ENCODE peak calls at places on chromosomes 1 and 21, in eight cellular contexts. Z, B, I, Q, G, L, W and M are unnamed samples.

GRCh38 chr1:215543191-215543606 is 23.9 kb upstream of the KCTD3 start:
- DNase-seq in Z (peak), B (no peak), I (peak), Q (no peak), G (no peak), L (no peak), W (peak), M (no peak)

GRCh38 chr1:71228236-71228635 is 147.4 kb upstream of the ZRANB2 start:
- DNase-seq in Z (no peak), B (no peak), I (no peak), Q (no peak), G (no peak), L (no peak), W (no peak), M (no peak)

GRCh38 chr1:21312407-21312992 is 22.2 kb upstream of the ECE1 start:
- DNase-seq in Z (no peak), B (no peak), I (no peak), Q (no peak), G (no peak), L (no peak), W (no peak), M (no peak)

GRCh38 chr1:225445644-225446297 is 17.9 kb upstream of the LBR start:
- DNase-seq in Z (no peak), B (no peak), I (no peak), Q (peak), G (no peak), L (no peak), W (peak), M (peak)

GRCh38 chr1:44405804-44406743 is 1.0 kb downstream of the RNF220 start:
- DNase-seq in Z (no peak), B (peak), I (no peak), Q (no peak), G (no peak), L (no peak), W (no peak), M (no peak)

GRCh38 chr1:10903826-10904225 is 107.4 kb upstream of the CASZ1 start:
- DNase-seq in Z (no peak), B (no peak), I (no peak), Q (peak), G (no peak), L (no peak), W (no peak), M (no peak)

GRCh38 chr1:56836359-56836758 is 17.2 kb upstream of the FYB2 start:
- DNase-seq in Z (no peak), B (no peak), I (no peak), Q (no peak), G (no peak), L (no peak), W (no peak), M (no peak)

GRCh38 chr21:45979651-45980050 is 1.9 kb upstream of the COL6A1 start:
- DNase-seq in Z (no peak), B (no peak), I (no peak), Q (peak), G (no peak), L (no peak), W (no peak), M (no peak)

GRCh38 chr1:219373616-219373935 is 199.9 kb downstream of the LYPLAL1 start:
- DNase-seq in Z (no peak), B (no peak), I (no peak), Q (no peak), G (no peak), L (no peak), W (no peak), M (no peak)

GRCh38 chr1:19312782-19313635 is 883 bp downstream of the SLC66A1 start:
- DNase-seq in Z (no peak), B (no peak), I (no peak), Q (no peak), G (no peak), L (peak), W (no peak), M (peak)

GRCh38 chr1:23558140-23558871 is 995 bp downstream of the ID3 start:
- DNase-seq in Z (no peak), B (peak), I (peak), Q (peak), G (no peak), L (no peak), W (peak), M (peak)

GRCh38 chr1:81670286-81670685 is 130.4 kb upstream of the ADGRL2 start:
- DNase-seq in Z (peak), B (no peak), I (peak), Q (no peak), G (peak), L (no peak), W (no peak), M (peak)

GRCh38 chr1:200628223-200628868 is 7.8 kb upstream of the KIF14 start:
- DNase-seq in Z (no peak), B (no peak), I (no peak), Q (no peak), G (no peak), L (no peak), W (no peak), M (no peak)

GRCh38 chr1:151443846-151444790 is 15.2 kb downstream of the POGZ start:
- DNase-seq in Z (peak), B (peak), I (peak), Q (no peak), G (peak), L (no peak), W (peak), M (peak)
- H3K27ac ChIP-seq in Z (no peak), B (peak), I (no peak), Q (no peak), G (no peak), L (peak), W (peak), M (peak)

DNA sequence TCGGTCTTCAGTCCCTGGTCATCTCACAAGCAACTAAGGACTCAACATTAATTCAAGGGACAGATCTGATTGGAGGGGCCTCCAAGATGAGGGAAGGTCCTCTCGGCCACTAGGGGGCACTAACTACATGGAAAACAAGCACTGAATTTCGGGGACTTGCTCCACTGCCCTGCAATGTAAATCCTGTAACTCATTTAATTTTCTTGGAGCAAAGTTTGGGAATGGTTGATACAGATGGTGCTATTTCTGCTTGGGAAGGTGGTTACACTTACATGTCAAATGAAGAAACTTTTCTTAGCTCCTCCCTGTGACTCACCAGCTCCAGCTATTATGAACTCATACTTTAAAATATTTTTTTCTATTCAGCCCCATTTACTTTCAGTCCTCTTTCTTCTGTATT is 97.4 kb upstream of the KCNJ15 start:
- DNase-seq in Z (peak), B (peak), I (peak), Q (peak), G (peak), L (no peak), W (no peak), M (peak)
- TF ChIP-seq CTCF in Z (peak), B (peak), I (peak), Q (peak), G (peak), L (peak), W (peak), M (peak)

GRCh38 chr1:212565571-212566305 is 42.8 kb upstream of the ATF3 start:
- DNase-seq in Z (no peak), B (no peak), I (no peak), Q (no peak), G (no peak), L (no peak), W (no peak), M (no peak)
- H3K27ac ChIP-seq in Z (peak), B (no peak), I (no peak), Q (no peak), G (no peak), L (no peak), W (no peak), M (no peak)

DNA sequence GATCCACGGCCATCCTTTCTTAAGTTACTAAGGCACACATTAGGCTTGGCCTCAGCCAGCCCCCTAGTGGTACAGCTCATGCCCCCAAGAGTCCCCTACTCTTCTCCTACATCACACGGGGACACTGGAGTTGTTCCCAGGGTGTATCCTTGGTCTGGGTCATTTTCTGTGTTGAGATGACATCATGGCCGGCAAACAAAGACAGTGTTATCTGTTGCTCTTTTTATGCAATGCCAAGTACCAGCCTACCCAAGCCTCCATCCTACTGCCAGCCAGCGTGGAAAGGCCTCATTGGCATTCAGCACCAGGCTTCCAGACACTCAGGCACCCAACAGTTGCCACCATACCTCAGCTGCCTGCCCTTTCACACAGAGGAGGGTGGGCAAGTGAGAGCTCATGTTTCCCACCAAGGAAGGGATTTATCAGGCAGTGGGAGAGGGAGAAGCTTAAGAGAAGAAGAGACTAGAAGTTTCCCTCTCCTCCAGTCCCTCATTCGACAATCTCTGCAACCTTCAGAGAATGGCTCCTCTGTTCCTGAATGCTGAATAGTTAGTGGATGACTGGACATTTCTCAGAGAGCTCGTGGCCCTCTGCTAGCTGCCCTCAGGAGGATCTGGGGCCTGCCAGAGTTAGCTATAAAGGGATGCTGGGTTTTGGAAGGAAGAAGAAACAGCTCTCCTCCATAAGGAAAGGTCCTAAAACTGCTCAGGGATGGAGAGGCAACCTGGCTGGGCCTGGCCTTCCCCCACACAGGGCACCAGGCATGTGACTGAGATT is 17.7 kb downstream of the CBR1 start:
- DNase-seq in Z (no peak), B (peak), I (peak), Q (no peak), G (no peak), L (no peak), W (no peak), M (no peak)
- TF ChIP-seq CTCF in Z (no peak), B (peak), I (no peak), Q (no peak), G (no peak), L (no peak), W (no peak), M (no peak)

DNA sequence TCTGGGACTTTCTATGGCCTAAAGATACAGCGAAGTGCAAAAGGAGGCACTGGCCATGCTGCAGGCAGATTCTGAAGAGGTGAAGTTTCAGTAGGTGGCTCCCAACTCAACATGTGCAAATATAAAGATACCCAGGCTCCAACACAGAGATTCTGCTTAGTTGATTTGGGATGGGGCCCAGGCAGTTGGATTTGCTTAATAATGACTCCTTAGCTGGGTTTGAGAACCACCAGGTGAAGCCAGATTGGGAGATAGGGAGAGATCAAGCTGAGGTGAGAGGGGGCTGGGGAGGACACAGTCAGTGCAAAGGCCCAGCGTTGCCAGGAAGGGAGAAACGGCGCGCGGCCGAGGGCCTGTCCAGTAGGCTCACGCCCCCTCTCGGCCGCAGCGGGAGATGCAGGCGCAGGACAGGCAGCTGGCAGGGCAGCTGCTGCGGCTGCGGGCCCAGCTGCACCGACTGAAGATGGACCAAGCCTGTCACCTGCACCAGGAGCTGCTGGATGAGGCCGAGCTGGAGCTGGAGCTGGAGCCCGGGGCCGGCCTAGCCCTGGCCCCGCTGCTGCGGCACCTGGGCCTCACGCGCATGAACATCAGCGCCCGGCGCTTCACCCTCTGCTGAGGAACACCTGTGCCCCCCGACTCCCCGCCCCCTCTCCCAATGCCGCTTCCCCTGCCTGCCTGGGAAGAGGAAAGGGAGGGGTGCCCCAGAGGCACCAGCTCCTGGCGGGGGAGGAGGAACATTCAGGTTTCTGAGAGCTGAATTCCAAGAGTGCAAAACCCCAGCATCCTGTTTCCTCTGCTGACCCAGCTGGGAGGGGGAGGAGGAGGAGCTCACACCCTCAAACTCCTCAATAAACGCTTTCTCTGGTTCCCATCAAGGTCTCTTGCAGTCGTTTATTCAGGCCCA is 1.2 kb downstream of the FAM167B start:
- DNase-seq in Z (peak), B (peak), I (peak), Q (peak), G (peak), L (peak), W (no peak), M (peak)
- H3K27ac ChIP-seq in Z (peak), B (peak), I (no peak), Q (peak), G (peak), L (peak), W (no peak), M (peak)